ENCODE peak calls at places on chromosome 21, in eight cellular contexts. F is globus pallidus; P is activated CD4-positive, alpha-beta T cell treated with anti-CD3 and anti-CD28 coated beads, Interleukin-2, amount 50 U/mL, for 1 hour; Z is DMS79 treated with DMSO at 0.1 percent for 48 hours; Q is Right ventricle myocardium inferior; K is activated T-helper 9 cell treated with anti-CD3 and anti-CD28 coated beads, Interleukin-2, amount 50 U/mL, for 16 hours; D is cardiac fibroblast; G is NCI-H2029 treated with DMSO at 0.1 percent for 48 hours. J is an unnamed sample.

GRCh38 chr21:45236481-45236880 is 51.2 kb downstream of the POFUT2 start:
- DNase-seq in D (no peak), G (no peak), P (no peak), Z (no peak), Q (no peak), K (no peak), F (no peak), J (no peak)

GRCh38 chr21:29164330-29164942 is 34.0 kb downstream of the MAP3K7CL start:
- DNase-seq in P (no peak), Q (no peak), F (peak; percentile 56), K (no peak), Z (no peak), D (peak; percentile 95), G (no peak), J (no peak)

GRCh38 chr21:32427958-32428623 is 15.6 kb downstream of the EVA1C start:
- DNase-seq in Z (no peak), K (no peak), F (no peak), G (no peak), D (no peak), P (no peak), Q (no peak), J (no peak)

GRCh38 chr21:21200939-21201610 is 202.9 kb downstream of the NCAM2 start:
- DNase-seq in Z (no peak), P (no peak), K (no peak), G (no peak), F (peak; percentile 19), D (peak; percentile 65), Q (no peak), J (no peak)

GRCh38 chr21:37435120-37435519 is 68.5 kb downstream of the DYRK1A start:
- DNase-seq in Z (no peak), P (peak; percentile 21), F (peak; percentile 94), D (peak; percentile 89), K (no peak), G (no peak), Q (no peak), J (peak; percentile 31)

GRCh38 chr21:45228171-45228641 is 59.5 kb downstream of the POFUT2 start:
- DNase-seq in Z (no peak), G (no peak), Q (no peak), K (peak; percentile 61), D (peak; percentile 96), P (peak; percentile 55), F (no peak), J (peak; percentile 73)

GRCh38 chr21:34990842-34991241 is 58.3 kb downstream of the RUNX1 start:
- DNase-seq in Z (no peak), G (no peak), K (no peak), Q (no peak), P (no peak), F (no peak), D (no peak), J (no peak)

GRCh38 chr21:45471229-45472052 is 66.5 kb downstream of the COL18A1 start:
- DNase-seq in G (no peak), Z (no peak), F (no peak), Q (peak; percentile 68), P (no peak), K (no peak), D (peak; percentile 92), J (no peak)

GRCh38 chr21:41970751-41971653 is 17.2 kb upstream of the C2CD2 start:
- DNase-seq in Z (no peak), G (no peak), F (no peak), D (no peak), K (no peak), Q (no peak), P (no peak), J (no peak)

GRCh38 chr21:45551316-45551715 is 9.1 kb upstream of the SLC19A1 start:
- DNase-seq in K (no peak), P (no peak), G (no peak), Z (no peak), F (no peak), D (peak; percentile 92), Q (peak; percentile 56), J (no peak)

GRCh38 chr21:44267655-44268142 is 6.0 kb upstream of the DNMT3L start:
- DNase-seq in Q (peak; percentile 65), P (peak; percentile 8), Z (no peak), F (peak; percentile 15), G (no peak), D (no peak), K (no peak), J (no peak)

GRCh38 chr21:29256125-29256895 is 42.4 kb upstream of the BACH1 start:
- DNase-seq in D (peak; percentile 60), P (no peak), F (no peak), Z (no peak), G (peak; percentile 61), K (no peak), Q (no peak), J (no peak)

GRCh38 chr21:45995686-45996179 is 14.2 kb downstream of the COL6A1 start:
- DNase-seq in F (no peak), Z (no peak), K (no peak), P (no peak), D (no peak), G (no peak), Q (no peak), J (no peak)

GRCh38 chr21:26117324-26117971 is 53.1 kb downstream of the APP start:
- DNase-seq in P (no peak), K (no peak), F (no peak), D (no peak), Z (no peak), Q (no peak), G (no peak), J (no peak)

GRCh38 chr21:39016740-39017315 is 166.4 kb downstream of the PSMG1 start:
- DNase-seq in F (peak; percentile 54), P (no peak), D (no peak), Z (no peak), K (no peak), G (no peak), Q (no peak), J (no peak)

GRCh38 chr21:42533306-42533962 is 19.8 kb downstream of the SLC37A1 start:
- DNase-seq in G (no peak), D (no peak), Q (no peak), K (no peak), Z (no peak), P (no peak), F (no peak), J (no peak)